ENCODE peak calls at places on chromosomes 5 and 9, in ten cellular contexts. C is body of pancreas; T is right atrium auricular region; Q is stimulated activated CD4-positive, alpha-beta T cell treated with anti-CD3 and anti-CD28 coated beads, Interleukin-15, amount 100 ng/mL, for 24 hours; Y is T47D; X is left colon; N is GM04503; D is HTR-8/SVneo; B is stomach; L is brain microvascular endothelial cell. W is an unnamed sample.

GRCh38 chr5:102625446-102625845 is 126.6 kb upstream of the SLCO6A1 start:
- DNase-seq in C (no peak), T (no peak), Q (no peak), Y (no peak), X (no peak), N (no peak), D (no peak), B (no peak), L (no peak), W (no peak)

GRCh38 chr9:115649991-115650472 is 503.6 kb upstream of the PAPPA start:
- DNase-seq in C (peak; percentile 14), T (peak; percentile 94), Q (no peak), Y (no peak), X (peak; percentile 6), N (no peak), D (no peak), B (peak; percentile 28), L (peak; percentile 100), W (peak; percentile 80)

GRCh38 chr9:93830606-93831005 is 124.5 kb downstream of the BARX1 start:
- DNase-seq in C (no peak), T (no peak), Q (no peak), Y (no peak), X (no peak), N (no peak), D (no peak), B (no peak), L (no peak), W (no peak)

GRCh38 chr5:96590796-96591195 is 71.4 kb upstream of the CAST start:
- DNase-seq in C (no peak), T (no peak), Q (no peak), Y (no peak), X (no peak), N (no peak), D (no peak), B (no peak), L (no peak), W (no peak)

GRCh38 chr9:129400971-129401622 is 219.8 kb downstream of the C9orf50 start:
- DNase-seq in C (no peak), T (no peak), Q (no peak), Y (no peak), X (no peak), N (no peak), D (no peak), B (no peak), L (no peak), W (no peak)

GRCh38 chr9:96014078-96014477 is 138.6 kb downstream of the ERCC6L2 start:
- DNase-seq in C (no peak), T (no peak), Q (peak; percentile 46), Y (no peak), X (no peak), N (no peak), D (no peak), B (no peak), L (no peak), W (no peak)

GRCh38 chr5:137466888-137467287 is 32.2 kb downstream of the SPOCK1 start:
- DNase-seq in C (no peak), T (no peak), Q (no peak), Y (no peak), X (no peak), N (no peak), D (no peak), B (no peak), L (no peak), W (no peak)

GRCh38 chr5:164345173-164345572 is 839.8 kb downstream of the MAT2B start:
- DNase-seq in C (no peak), T (no peak), Q (no peak), Y (peak; percentile 22), X (no peak), N (no peak), D (no peak), B (no peak), L (no peak), W (no peak)

GRCh38 chr5:94503677-94504076 is 114.7 kb downstream of the KIAA0825 start:
- DNase-seq in C (no peak), T (no peak), Q (no peak), Y (no peak), X (no peak), N (no peak), D (no peak), B (no peak), L (no peak), W (no peak)

GRCh38 chr5:154316223-154316967 is 125.9 kb downstream of the GALNT10 start:
- DNase-seq in C (no peak), T (no peak), Q (no peak), Y (no peak), X (no peak), N (no peak), D (no peak), B (no peak), L (no peak), W (no peak)

GRCh38 chr5:141623197-141623596 is 4.4 kb upstream of the DIAPH1 start:
- DNase-seq in C (no peak), T (no peak), Q (peak; percentile 44), Y (no peak), X (no peak), N (no peak), D (no peak), B (no peak), L (no peak), W (no peak)

GRCh38 chr5:135829681-135830383 is 4.6 kb upstream of the SLC25A48 start:
- DNase-seq in C (peak; percentile 75), T (peak; percentile 57), Q (peak; percentile 60), Y (peak; percentile 82), X (peak; percentile 83), N (no peak), D (peak; percentile 77), B (peak; percentile 63), L (peak; percentile 47), W (peak; percentile 5)

GRCh38 chr5:149301049-149301743 is 29.5 kb downstream of the AFAP1L1 start:
- DNase-seq in C (no peak), T (no peak), Q (no peak), Y (peak; percentile 38), X (no peak), N (no peak), D (no peak), B (no peak), L (no peak), W (no peak)

GRCh38 chr5:143427122-143427735 is 23.7 kb upstream of the NR3C1 start:
- DNase-seq in C (no peak), T (no peak), Q (no peak), Y (no peak), X (no peak), N (no peak), D (no peak), B (no peak), L (no peak), W (no peak)

GRCh38 chr9:37947431-37947830 is 43.5 kb upstream of the SLC25A51 start:
- DNase-seq in C (no peak), T (no peak), Q (no peak), Y (no peak), X (no peak), N (no peak), D (no peak), B (no peak), L (no peak), W (no peak)

GRCh38 chr9:115261656-115262081 is 143.7 kb upstream of the TNC start:
- DNase-seq in C (no peak), T (no peak), Q (no peak), Y (no peak), X (no peak), N (no peak), D (no peak), B (no peak), L (no peak), W (no peak)

GRCh38 chr5:151691706-151692105 is 5.0 kb upstream of the SPARC start:
- DNase-seq in C (no peak), T (no peak), Q (no peak), Y (no peak), X (no peak), N (no peak), D (no peak), B (no peak), L (no peak), W (no peak)